ENCODE peak calls at places on chromosome 2, in nine cellular contexts. One of them, this sample, is unnamed.

GRCh38 chr2:205657579-205657978 is 24.7 kb upstream of the NRP2 start:
- DNase-seq in NCI-H1694: no peak
- DNase-seq in Calu3: no peak
- DNase-seq in GM12865: no peak
- DNase-seq in skeletal muscle cell: peak
- DNase-seq in aorta: no peak
- DNase-seq in heart left ventricle: no peak
- DNase-seq in fibroblast of villous mesenchyme: peak
- DNase-seq in AML-193: no peak
- DNase-seq in this sample: no peak

GRCh38 chr2:232006282-232006681 is 44.8 kb downstream of the DIS3L2 start:
- DNase-seq in Calu3: no peak
- DNase-seq in fibroblast of villous mesenchyme: no peak
- DNase-seq in AML-193: no peak
- DNase-seq in skeletal muscle cell: no peak
- DNase-seq in heart left ventricle: no peak
- DNase-seq in GM12865: no peak
- DNase-seq in NCI-H1694: no peak
- DNase-seq in aorta: no peak
- DNase-seq in this sample: no peak

GRCh38 chr2:159227467-159227866 is 59.0 kb downstream of the WDSUB1 start:
- DNase-seq in AML-193: no peak
- DNase-seq in GM12865: no peak
- DNase-seq in Calu3: no peak
- DNase-seq in NCI-H1694: no peak
- DNase-seq in heart left ventricle: no peak
- DNase-seq in skeletal muscle cell: no peak
- DNase-seq in fibroblast of villous mesenchyme: no peak
- DNase-seq in aorta: no peak
- DNase-seq in this sample: no peak

GRCh38 chr2:178700922-178701342 is 106.3 kb downstream of the TTN start:
- DNase-seq in skeletal muscle cell: no peak
- DNase-seq in aorta: no peak
- DNase-seq in GM12865: peak
- DNase-seq in heart left ventricle: no peak
- DNase-seq in NCI-H1694: peak
- DNase-seq in Calu3: no peak
- DNase-seq in fibroblast of villous mesenchyme: peak
- DNase-seq in AML-193: peak
- DNase-seq in this sample: no peak

GRCh38 chr2:181462032-181462431 is 4.8 kb downstream of the ITGA4 start:
- DNase-seq in heart left ventricle: no peak
- DNase-seq in AML-193: no peak
- DNase-seq in skeletal muscle cell: no peak
- DNase-seq in aorta: no peak
- DNase-seq in Calu3: no peak
- DNase-seq in GM12865: peak
- DNase-seq in fibroblast of villous mesenchyme: peak
- DNase-seq in NCI-H1694: no peak
- DNase-seq in this sample: no peak

GRCh38 chr2:66032376-66032775 is 402.5 kb upstream of the MEIS1 start:
- DNase-seq in skeletal muscle cell: no peak
- DNase-seq in NCI-H1694: no peak
- DNase-seq in Calu3: no peak
- DNase-seq in aorta: no peak
- DNase-seq in heart left ventricle: no peak
- DNase-seq in GM12865: peak
- DNase-seq in fibroblast of villous mesenchyme: no peak
- DNase-seq in AML-193: no peak
- DNase-seq in this sample: peak

GRCh38 chr2:147348886-147349285 is 495.9 kb upstream of the ACVR2A start:
- DNase-seq in skeletal muscle cell: no peak
- DNase-seq in GM12865: no peak
- DNase-seq in AML-193: no peak
- DNase-seq in NCI-H1694: no peak
- DNase-seq in Calu3: no peak
- DNase-seq in aorta: no peak
- DNase-seq in heart left ventricle: no peak
- DNase-seq in fibroblast of villous mesenchyme: no peak
- DNase-seq in this sample: no peak

GRCh38 chr2:217026570-217026969 is 166.7 kb upstream of the TNP1 start:
- DNase-seq in heart left ventricle: no peak
- DNase-seq in GM12865: no peak
- DNase-seq in aorta: no peak
- DNase-seq in Calu3: no peak
- DNase-seq in NCI-H1694: no peak
- DNase-seq in AML-193: no peak
- DNase-seq in skeletal muscle cell: no peak
- DNase-seq in fibroblast of villous mesenchyme: no peak
- DNase-seq in this sample: no peak

GRCh38 chr2:173264603-173265366 is 89.9 kb upstream of the CDCA7 start:
- DNase-seq in aorta: no peak
- DNase-seq in NCI-H1694: no peak
- DNase-seq in heart left ventricle: peak
- DNase-seq in GM12865: peak
- DNase-seq in Calu3: no peak
- DNase-seq in AML-193: peak
- DNase-seq in fibroblast of villous mesenchyme: no peak
- DNase-seq in skeletal muscle cell: no peak
- DNase-seq in this sample: peak

GRCh38 chr2:27638709-27639108 is 9.9 kb downstream of the GPN1 start:
- DNase-seq in GM12865: no peak
- DNase-seq in AML-193: no peak
- DNase-seq in skeletal muscle cell: peak
- DNase-seq in aorta: no peak
- DNase-seq in heart left ventricle: no peak
- DNase-seq in fibroblast of villous mesenchyme: no peak
- DNase-seq in NCI-H1694: no peak
- DNase-seq in Calu3: no peak
- DNase-seq in this sample: no peak

GRCh38 chr2:120565929-120566328 is 169.7 kb upstream of the GLI2 start:
- DNase-seq in AML-193: no peak
- DNase-seq in aorta: peak
- DNase-seq in NCI-H1694: no peak
- DNase-seq in heart left ventricle: no peak
- DNase-seq in GM12865: no peak
- DNase-seq in Calu3: no peak
- DNase-seq in fibroblast of villous mesenchyme: no peak
- DNase-seq in skeletal muscle cell: no peak
- DNase-seq in this sample: no peak

This sample was measured in GM06990.